ENCODE peak calls at places on chromosomes 4 and X, in ten cellular contexts. K is fibroblast of villous mesenchyme, Y is astrocyte, R is NCI-H1092, G is glomerular endothelial cell, V is NCI-H748 treated with DMSO at 0.1 percent for 48 hours, P is SW480, A is foreskin fibroblast, D is NCI-H2029, L is lung microvascular endothelial cell. J is an unnamed sample.
A peak's percentile ranks its signal among the peaks of the same experiment; 100 is the strongest.

GRCh38 chrX:134603806-134604700 is 54.2 kb downstream of the PLAC1 start:
- DNase-seq in K (peak; percentile 84), Y (peak; percentile 81), R (no peak), G (no peak), V (no peak), P (peak; percentile 90), A (peak; percentile 84), D (no peak), L (peak; percentile 48), J (peak; percentile 80)

GRCh38 chr4:155319506-155319905 is 57.3 kb downstream of the MAP9 start:
- DNase-seq in K (no peak), Y (no peak), R (no peak), G (no peak), V (no peak), P (no peak), A (no peak), D (no peak), L (no peak), J (no peak)

GRCh38 chr4:148271166-148271565 is 171.0 kb downstream of the NR3C2 start:
- DNase-seq in K (no peak), Y (no peak), R (no peak), G (peak; percentile 18), V (no peak), P (no peak), A (no peak), D (no peak), L (peak; percentile 55), J (no peak)

GRCh38 chrX:31331928-31332327 is 260.1 kb upstream of the FTHL17 start:
- DNase-seq in K (no peak), Y (no peak), R (no peak), G (no peak), V (no peak), P (no peak), A (no peak), D (no peak), L (no peak), J (no peak)

GRCh38 chr4:28787947-28788346 is 1927.3 kb downstream of the STIM2 start:
- DNase-seq in K (no peak), Y (no peak), R (no peak), G (no peak), V (no peak), P (no peak), A (no peak), D (no peak), L (no peak), J (no peak)

GRCh38 chrX:47568656-47569295 is 7.8 kb downstream of the ARAF start:
- DNase-seq in K (no peak), Y (no peak), R (peak; percentile 2), G (no peak), V (no peak), P (peak; percentile 13), A (no peak), D (no peak), L (peak; percentile 33), J (no peak)

GRCh38 chr4:114343015-114343414 is 255.6 kb upstream of the UGT8 start:
- DNase-seq in K (no peak), Y (no peak), R (no peak), G (no peak), V (no peak), P (no peak), A (no peak), D (no peak), L (no peak), J (no peak)

GRCh38 chrX:94576367-94577004 is 902.5 kb downstream of the FAM133A start:
- DNase-seq in K (no peak), Y (no peak), R (no peak), G (no peak), V (no peak), P (no peak), A (no peak), D (no peak), L (no peak), J (no peak)

GRCh38 chr4:172760512-172760911 is 408.1 kb upstream of the GALNT7 start:
- DNase-seq in K (no peak), Y (no peak), R (no peak), G (no peak), V (no peak), P (no peak), A (no peak), D (no peak), L (no peak), J (no peak)

GRCh38 chr4:57119054-57119651 is 9.0 kb upstream of the IGFBP7 start:
- DNase-seq in K (peak; percentile 96), Y (peak; percentile 97), R (no peak), G (no peak), V (no peak), P (no peak), A (peak; percentile 88), D (no peak), L (peak; percentile 88), J (peak; percentile 92)

GRCh38 chr4:186304816-186305520 is 39.0 kb downstream of the F11 start:
- DNase-seq in K (no peak), Y (peak; percentile 14), R (peak; percentile 58), G (no peak), V (no peak), P (no peak), A (no peak), D (no peak), L (no peak), J (no peak)

GRCh38 chrX:42680651-42681050 is 97.3 kb downstream of the PPP1R2C start:
- DNase-seq in K (peak; percentile 56), Y (peak; percentile 12), R (no peak), G (no peak), V (no peak), P (no peak), A (no peak), D (no peak), L (no peak), J (peak; percentile 52)

GRCh38 chrX:41333744-41333993 is 293 bp upstream of the DDX3X start:
- DNase-seq in K (peak; percentile 89), Y (peak; percentile 80), R (peak; percentile 91), G (peak; percentile 95), V (peak; percentile 79), P (no peak), A (peak; percentile 64), D (peak; percentile 82), L (peak; percentile 89), J (peak; percentile 68)

GRCh38 chrX:155966876-155967275 is 30.6 kb upstream of the IL9R start:
- DNase-seq in K (peak; percentile 19), Y (no peak), R (peak; percentile 70), G (no peak), V (peak; percentile 29), P (peak; percentile 66), A (peak; percentile 1), D (no peak), L (peak; percentile 14), J (no peak)

GRCh38 chr4:35802644-35803043 is 441.7 kb downstream of the ARAP2 start:
- DNase-seq in K (no peak), Y (no peak), R (no peak), G (no peak), V (no peak), P (no peak), A (no peak), D (no peak), L (no peak), J (no peak)

GRCh38 chrX:48971325-48972213 is at the start of gene KCND1:
- DNase-seq in K (peak; percentile 22), Y (peak; percentile 64), R (peak; percentile 47), G (no peak), V (peak; percentile 2), P (peak; percentile 25), A (peak; percentile 46), D (no peak), L (peak; percentile 14), J (peak; percentile 30)

GRCh38 chrX:141903400-141904155 is at the start of gene MAGEC1:
- DNase-seq in K (no peak), Y (no peak), R (peak; percentile 75), G (no peak), V (peak; percentile 25), P (no peak), A (no peak), D (no peak), L (no peak), J (no peak)

GRCh38 chrX:43386872-43387271 is 269.2 kb upstream of the MAOA start:
- DNase-seq in K (no peak), Y (no peak), R (no peak), G (no peak), V (no peak), P (no peak), A (no peak), D (no peak), L (no peak), J (no peak)

GRCh38 chr4:165715989-165716388 is 157.0 kb upstream of the TLL1 start:
- DNase-seq in K (no peak), Y (peak; percentile 52), R (no peak), G (no peak), V (no peak), P (no peak), A (no peak), D (no peak), L (no peak), J (peak; percentile 39)

GRCh38 chr4:152896819-152897218 is 39.3 kb upstream of the FHDC1 start:
- DNase-seq in K (peak; percentile 39), Y (peak; percentile 15), R (no peak), G (no peak), V (no peak), P (no peak), A (no peak), D (no peak), L (no peak), J (no peak)

GRCh38 chr4:663438-664428 is 10.3 kb downstream of the ATP5ME start:
- DNase-seq in K (no peak), Y (no peak), R (peak; percentile 42), G (no peak), V (no peak), P (no peak), A (no peak), D (no peak), L (no peak), J (no peak)

GRCh38 chrX:55489315-55490009 is at the start of gene USP51:
- DNase-seq in K (peak; percentile 66), Y (no peak), R (no peak), G (no peak), V (peak; percentile 58), P (peak; percentile 40), A (no peak), D (no peak), L (peak; percentile 17), J (peak; percentile 19)

GRCh38 chrX:136210243-136210642 is 41.0 kb downstream of the MAP7D3 start:
- DNase-seq in K (no peak), Y (no peak), R (no peak), G (no peak), V (no peak), P (no peak), A (no peak), D (no peak), L (no peak), J (no peak)

GRCh38 chrX:35670894-35671293 is 127.2 kb upstream of the MAGEB16 start:
- DNase-seq in K (no peak), Y (no peak), R (no peak), G (no peak), V (no peak), P (no peak), A (no peak), D (no peak), L (no peak), J (no peak)

GRCh38 chrX:3262906-3263305 is 83.5 kb downstream of the MXRA5 start:
- DNase-seq in K (peak; percentile 86), Y (peak; percentile 92), R (no peak), G (peak; percentile 52), V (no peak), P (no peak), A (peak; percentile 73), D (no peak), L (peak; percentile 75), J (peak; percentile 77)

GRCh38 chr4:183142566-183143545 is 43.8 kb downstream of the WWC2 start:
- DNase-seq in K (peak; percentile 80), Y (peak; percentile 80), R (peak; percentile 77), G (no peak), V (no peak), P (no peak), A (peak; percentile 79), D (peak; percentile 37), L (peak; percentile 43), J (peak; percentile 40)

GRCh38 chr4:41014158-41014557 is 200.2 kb downstream of the APBB2 start:
- DNase-seq in K (peak; percentile 40), Y (no peak), R (no peak), G (no peak), V (no peak), P (no peak), A (no peak), D (no peak), L (no peak), J (no peak)

GRCh38 chr4:107709916-107710315 is 10.1 kb downstream of the PAPSS1 start:
- DNase-seq in K (no peak), Y (no peak), R (no peak), G (no peak), V (no peak), P (no peak), A (peak; percentile 14), D (no peak), L (peak; percentile 64), J (no peak)

J was measured in stromal cell of bone marrow.